ENCODE peak calls at places on chromosomes 6 and 20, in ten cellular contexts. One of them, this sample, is unnamed.

GRCh38 chr6:53737746-53738145 is 57.1 kb upstream of the LRRC1 start:
- DNase-seq in anterior cingulate cortex: no peak
- DNase-seq in tibial artery: no peak
- DNase-seq in lung: no peak
- DNase-seq in dermis microvascular lymphatic vessel endothelial cell: no peak
- DNase-seq in astrocyte of the spinal cord: no peak
- DNase-seq in heart left ventricle: no peak
- DNase-seq in kidney glomerular epithelial cell: no peak
- DNase-seq in HFFc6: no peak
- DNase-seq in GM10248: no peak
- DNase-seq in this sample: no peak

GRCh38 chr6:80974579-80974978 is 777.9 kb downstream of the TENT5A start:
- DNase-seq in anterior cingulate cortex: no peak
- DNase-seq in tibial artery: no peak
- DNase-seq in lung: no peak
- DNase-seq in dermis microvascular lymphatic vessel endothelial cell: no peak
- DNase-seq in astrocyte of the spinal cord: no peak
- DNase-seq in heart left ventricle: no peak
- DNase-seq in kidney glomerular epithelial cell: no peak
- DNase-seq in HFFc6: no peak
- DNase-seq in GM10248: no peak
- DNase-seq in this sample: no peak

GRCh38 chr20:420721-421574 is 12.8 kb downstream of the RBCK1 start:
- DNase-seq in anterior cingulate cortex: no peak
- DNase-seq in tibial artery: no peak
- DNase-seq in lung: no peak
- DNase-seq in dermis microvascular lymphatic vessel endothelial cell: no peak
- DNase-seq in astrocyte of the spinal cord: no peak
- DNase-seq in heart left ventricle: peak; percentile 39
- DNase-seq in kidney glomerular epithelial cell: no peak
- DNase-seq in HFFc6: no peak
- DNase-seq in GM10248: peak; percentile 35
- DNase-seq in this sample: no peak

GRCh38 chr20:59269396-59270025 is 30.9 kb upstream of the EDN3 start:
- DNase-seq in anterior cingulate cortex: no peak
- DNase-seq in tibial artery: no peak
- DNase-seq in lung: no peak
- DNase-seq in dermis microvascular lymphatic vessel endothelial cell: no peak
- DNase-seq in astrocyte of the spinal cord: no peak
- DNase-seq in heart left ventricle: no peak
- DNase-seq in kidney glomerular epithelial cell: no peak
- DNase-seq in HFFc6: no peak
- DNase-seq in GM10248: no peak
- DNase-seq in this sample: no peak

GRCh38 chr20:9256359-9256758 is 187.5 kb downstream of the PLCB4 start:
- DNase-seq in anterior cingulate cortex: no peak
- DNase-seq in tibial artery: no peak
- DNase-seq in lung: no peak
- DNase-seq in dermis microvascular lymphatic vessel endothelial cell: no peak
- DNase-seq in astrocyte of the spinal cord: no peak
- DNase-seq in heart left ventricle: no peak
- DNase-seq in kidney glomerular epithelial cell: no peak
- DNase-seq in HFFc6: no peak
- DNase-seq in GM10248: no peak
- DNase-seq in this sample: no peak

GRCh38 chr20:839626-840025 is 6.1 kb downstream of the FAM110A start:
- DNase-seq in anterior cingulate cortex: no peak
- DNase-seq in tibial artery: no peak
- DNase-seq in lung: no peak
- DNase-seq in dermis microvascular lymphatic vessel endothelial cell: no peak
- DNase-seq in astrocyte of the spinal cord: no peak
- DNase-seq in heart left ventricle: no peak
- DNase-seq in kidney glomerular epithelial cell: no peak
- DNase-seq in HFFc6: no peak
- DNase-seq in GM10248: no peak
- DNase-seq in this sample: no peak

GRCh38 chr6:10082385-10082784 is 332.5 kb downstream of the TFAP2A start:
- DNase-seq in anterior cingulate cortex: no peak
- DNase-seq in tibial artery: no peak
- DNase-seq in lung: no peak
- DNase-seq in dermis microvascular lymphatic vessel endothelial cell: no peak
- DNase-seq in astrocyte of the spinal cord: no peak
- DNase-seq in heart left ventricle: no peak
- DNase-seq in kidney glomerular epithelial cell: no peak
- DNase-seq in HFFc6: no peak
- DNase-seq in GM10248: no peak
- DNase-seq in this sample: no peak

GRCh38 chr6:43491750-43492661 is 14.6 kb downstream of the TJAP1 start:
- DNase-seq in anterior cingulate cortex: peak; percentile 92
- DNase-seq in tibial artery: peak; percentile 83
- DNase-seq in lung: peak; percentile 75
- DNase-seq in dermis microvascular lymphatic vessel endothelial cell: no peak
- DNase-seq in astrocyte of the spinal cord: peak; percentile 77
- DNase-seq in heart left ventricle: peak; percentile 90
- DNase-seq in kidney glomerular epithelial cell: no peak
- DNase-seq in HFFc6: peak; percentile 74
- DNase-seq in GM10248: no peak
- DNase-seq in this sample: no peak

GRCh38 chr6:138588805-138589434 is 89.6 kb upstream of the NHSL1 start:
- DNase-seq in anterior cingulate cortex: peak; percentile 29
- DNase-seq in tibial artery: peak; percentile 60
- DNase-seq in lung: peak; percentile 46
- DNase-seq in dermis microvascular lymphatic vessel endothelial cell: peak; percentile 73
- DNase-seq in astrocyte of the spinal cord: peak; percentile 79
- DNase-seq in heart left ventricle: peak; percentile 58
- DNase-seq in kidney glomerular epithelial cell: peak; percentile 70
- DNase-seq in HFFc6: peak; percentile 73
- DNase-seq in GM10248: peak; percentile 68
- DNase-seq in this sample: peak; percentile 70

GRCh38 chr6:148342146-148343027 is at the start of gene SASH1:
- DNase-seq in anterior cingulate cortex: peak; percentile 78
- DNase-seq in tibial artery: peak; percentile 70
- DNase-seq in lung: peak; percentile 58
- DNase-seq in dermis microvascular lymphatic vessel endothelial cell: peak; percentile 55
- DNase-seq in astrocyte of the spinal cord: peak; percentile 83
- DNase-seq in heart left ventricle: peak; percentile 71
- DNase-seq in kidney glomerular epithelial cell: peak; percentile 78
- DNase-seq in HFFc6: peak; percentile 74
- DNase-seq in GM10248: peak; percentile 36
- DNase-seq in this sample: peak; percentile 41

GRCh38 chr6:147204060-147204785 is at the start of gene STXBP5:
- DNase-seq in anterior cingulate cortex: peak; percentile 33
- DNase-seq in tibial artery: peak; percentile 40
- DNase-seq in lung: peak; percentile 52
- DNase-seq in dermis microvascular lymphatic vessel endothelial cell: no peak
- DNase-seq in astrocyte of the spinal cord: peak; percentile 57
- DNase-seq in heart left ventricle: peak; percentile 63
- DNase-seq in kidney glomerular epithelial cell: peak; percentile 10
- DNase-seq in HFFc6: peak; percentile 13
- DNase-seq in GM10248: peak; percentile 56
- DNase-seq in this sample: peak; percentile 64

GRCh38 chr6:45483021-45483420 is 105.3 kb upstream of the SUPT3H start:
- DNase-seq in anterior cingulate cortex: no peak
- DNase-seq in tibial artery: peak; percentile 40
- DNase-seq in lung: no peak
- DNase-seq in dermis microvascular lymphatic vessel endothelial cell: no peak
- DNase-seq in astrocyte of the spinal cord: peak; percentile 91
- DNase-seq in heart left ventricle: no peak
- DNase-seq in kidney glomerular epithelial cell: no peak
- DNase-seq in HFFc6: peak; percentile 93
- DNase-seq in GM10248: no peak
- DNase-seq in this sample: no peak

GRCh38 chr6:135686784-135687301 is 164.7 kb upstream of the PDE7B start:
- DNase-seq in anterior cingulate cortex: no peak
- DNase-seq in tibial artery: no peak
- DNase-seq in lung: no peak
- DNase-seq in dermis microvascular lymphatic vessel endothelial cell: peak; percentile 51
- DNase-seq in astrocyte of the spinal cord: peak; percentile 63
- DNase-seq in heart left ventricle: no peak
- DNase-seq in kidney glomerular epithelial cell: no peak
- DNase-seq in HFFc6: no peak
- DNase-seq in GM10248: no peak
- DNase-seq in this sample: no peak

GRCh38 chr6:1335367-1336037 is 23.6 kb downstream of the FOXQ1 start:
- DNase-seq in anterior cingulate cortex: no peak
- DNase-seq in tibial artery: no peak
- DNase-seq in lung: peak; percentile 83
- DNase-seq in dermis microvascular lymphatic vessel endothelial cell: no peak
- DNase-seq in astrocyte of the spinal cord: peak; percentile 78
- DNase-seq in heart left ventricle: no peak
- DNase-seq in kidney glomerular epithelial cell: peak; percentile 91
- DNase-seq in HFFc6: peak; percentile 82
- DNase-seq in GM10248: no peak
- DNase-seq in this sample: no peak

GRCh38 chr6:70675822-70676221 is 8.1 kb downstream of the SMAP1 start:
- DNase-seq in anterior cingulate cortex: no peak
- DNase-seq in tibial artery: no peak
- DNase-seq in lung: no peak
- DNase-seq in dermis microvascular lymphatic vessel endothelial cell: no peak
- DNase-seq in astrocyte of the spinal cord: no peak
- DNase-seq in heart left ventricle: no peak
- DNase-seq in kidney glomerular epithelial cell: no peak
- DNase-seq in HFFc6: no peak
- DNase-seq in GM10248: no peak
- DNase-seq in this sample: no peak

GRCh38 chr6:137173501-137173900 is at the start of gene IL22RA2:
- DNase-seq in anterior cingulate cortex: no peak
- DNase-seq in tibial artery: no peak
- DNase-seq in lung: no peak
- DNase-seq in dermis microvascular lymphatic vessel endothelial cell: no peak
- DNase-seq in astrocyte of the spinal cord: no peak
- DNase-seq in heart left ventricle: no peak
- DNase-seq in kidney glomerular epithelial cell: no peak
- DNase-seq in HFFc6: no peak
- DNase-seq in GM10248: no peak
- DNase-seq in this sample: no peak

GRCh38 chr6:32046450-32047083 is 8.4 kb downstream of the CYP21A2 start:
- DNase-seq in anterior cingulate cortex: no peak
- DNase-seq in tibial artery: peak; percentile 67
- DNase-seq in lung: no peak
- DNase-seq in dermis microvascular lymphatic vessel endothelial cell: no peak
- DNase-seq in astrocyte of the spinal cord: peak; percentile 21
- DNase-seq in heart left ventricle: peak; percentile 73
- DNase-seq in kidney glomerular epithelial cell: no peak
- DNase-seq in HFFc6: no peak
- DNase-seq in GM10248: no peak
- DNase-seq in this sample: no peak

GRCh38 chr6:4896401-4896800 is 107.4 kb downstream of the RPP40 start:
- DNase-seq in anterior cingulate cortex: no peak
- DNase-seq in tibial artery: no peak
- DNase-seq in lung: no peak
- DNase-seq in dermis microvascular lymphatic vessel endothelial cell: no peak
- DNase-seq in astrocyte of the spinal cord: no peak
- DNase-seq in heart left ventricle: no peak
- DNase-seq in kidney glomerular epithelial cell: no peak
- DNase-seq in HFFc6: no peak
- DNase-seq in GM10248: no peak
- DNase-seq in this sample: no peak

GRCh38 chr20:33474097-33474846 is 15.6 kb upstream of the CBFA2T2 start:
- DNase-seq in anterior cingulate cortex: no peak
- DNase-seq in tibial artery: no peak
- DNase-seq in lung: no peak
- DNase-seq in dermis microvascular lymphatic vessel endothelial cell: no peak
- DNase-seq in astrocyte of the spinal cord: no peak
- DNase-seq in heart left ventricle: no peak
- DNase-seq in kidney glomerular epithelial cell: no peak
- DNase-seq in HFFc6: no peak
- DNase-seq in GM10248: no peak
- DNase-seq in this sample: no peak

GRCh38 chr6:124073021-124073420 is 269.4 kb downstream of the NKAIN2 start:
- DNase-seq in anterior cingulate cortex: no peak
- DNase-seq in tibial artery: no peak
- DNase-seq in lung: no peak
- DNase-seq in dermis microvascular lymphatic vessel endothelial cell: no peak
- DNase-seq in astrocyte of the spinal cord: peak; percentile 78
- DNase-seq in heart left ventricle: no peak
- DNase-seq in kidney glomerular epithelial cell: peak; percentile 20
- DNase-seq in HFFc6: no peak
- DNase-seq in GM10248: no peak
- DNase-seq in this sample: no peak

GRCh38 chr20:36408219-36408618 is 102.1 kb downstream of the DLGAP4 start:
- DNase-seq in anterior cingulate cortex: no peak
- DNase-seq in tibial artery: no peak
- DNase-seq in lung: no peak
- DNase-seq in dermis microvascular lymphatic vessel endothelial cell: peak; percentile 48
- DNase-seq in astrocyte of the spinal cord: no peak
- DNase-seq in heart left ventricle: no peak
- DNase-seq in kidney glomerular epithelial cell: no peak
- DNase-seq in HFFc6: no peak
- DNase-seq in GM10248: no peak
- DNase-seq in this sample: no peak

GRCh38 chr20:51747182-51747911 is 20.8 kb downstream of the ATP9A start:
- DNase-seq in anterior cingulate cortex: no peak
- DNase-seq in tibial artery: no peak
- DNase-seq in lung: no peak
- DNase-seq in dermis microvascular lymphatic vessel endothelial cell: no peak
- DNase-seq in astrocyte of the spinal cord: no peak
- DNase-seq in heart left ventricle: no peak
- DNase-seq in kidney glomerular epithelial cell: no peak
- DNase-seq in HFFc6: no peak
- DNase-seq in GM10248: no peak
- DNase-seq in this sample: no peak

GRCh38 chr6:14661188-14661587 is 543.6 kb downstream of the CD83 start:
- DNase-seq in anterior cingulate cortex: no peak
- DNase-seq in tibial artery: no peak
- DNase-seq in lung: no peak
- DNase-seq in dermis microvascular lymphatic vessel endothelial cell: no peak
- DNase-seq in astrocyte of the spinal cord: no peak
- DNase-seq in heart left ventricle: no peak
- DNase-seq in kidney glomerular epithelial cell: peak; percentile 43
- DNase-seq in HFFc6: no peak
- DNase-seq in GM10248: peak; percentile 29
- DNase-seq in this sample: peak; percentile 29

GRCh38 chr20:6269163-6269873 is 146.5 kb upstream of the FERMT1 start:
- DNase-seq in anterior cingulate cortex: no peak
- DNase-seq in tibial artery: no peak
- DNase-seq in lung: no peak
- DNase-seq in dermis microvascular lymphatic vessel endothelial cell: no peak
- DNase-seq in astrocyte of the spinal cord: no peak
- DNase-seq in heart left ventricle: no peak
- DNase-seq in kidney glomerular epithelial cell: no peak
- DNase-seq in HFFc6: no peak
- DNase-seq in GM10248: no peak
- DNase-seq in this sample: no peak

GRCh38 chr6:32167154-32167760 is 2.9 kb downstream of the EGFL8 start:
- DNase-seq in anterior cingulate cortex: no peak
- DNase-seq in tibial artery: no peak
- DNase-seq in lung: no peak
- DNase-seq in dermis microvascular lymphatic vessel endothelial cell: no peak
- DNase-seq in astrocyte of the spinal cord: no peak
- DNase-seq in heart left ventricle: no peak
- DNase-seq in kidney glomerular epithelial cell: no peak
- DNase-seq in HFFc6: no peak
- DNase-seq in GM10248: no peak
- DNase-seq in this sample: no peak

GRCh38 chr6:147135211-147135672 is 69.0 kb upstream of the STXBP5 start:
- DNase-seq in anterior cingulate cortex: no peak
- DNase-seq in tibial artery: no peak
- DNase-seq in lung: no peak
- DNase-seq in dermis microvascular lymphatic vessel endothelial cell: no peak
- DNase-seq in astrocyte of the spinal cord: peak; percentile 62
- DNase-seq in heart left ventricle: peak; percentile 24
- DNase-seq in kidney glomerular epithelial cell: peak; percentile 10
- DNase-seq in HFFc6: peak; percentile 32
- DNase-seq in GM10248: no peak
- DNase-seq in this sample: no peak

GRCh38 chr6:161660666-161661571 is 387.1 kb upstream of the AGPAT4 start:
- DNase-seq in anterior cingulate cortex: no peak
- DNase-seq in tibial artery: no peak
- DNase-seq in lung: no peak
- DNase-seq in dermis microvascular lymphatic vessel endothelial cell: no peak
- DNase-seq in astrocyte of the spinal cord: no peak
- DNase-seq in heart left ventricle: no peak
- DNase-seq in kidney glomerular epithelial cell: no peak
- DNase-seq in HFFc6: no peak
- DNase-seq in GM10248: no peak
- DNase-seq in this sample: no peak

GRCh38 chr6:168319279-168320051 is at the start of gene DACT2:
- DNase-seq in anterior cingulate cortex: no peak
- DNase-seq in tibial artery: no peak
- DNase-seq in lung: no peak
- DNase-seq in dermis microvascular lymphatic vessel endothelial cell: no peak
- DNase-seq in astrocyte of the spinal cord: no peak
- DNase-seq in heart left ventricle: no peak
- DNase-seq in kidney glomerular epithelial cell: no peak
- DNase-seq in HFFc6: no peak
- DNase-seq in GM10248: no peak
- DNase-seq in this sample: no peak